ENCODE peak calls at places on chromosomes 12 and 14, in ten cellular contexts. P, L, Q, J, I, E, R, X, M and U are unnamed samples.

GRCh38 chr14:75648066-75648838 is 12.4 kb downstream of the ERG28 start:
- DNase-seq in P (peak), L (no peak), Q (no peak), J (peak), I (peak), E (peak), R (no peak), X (no peak), M (no peak), U (peak)

GRCh38 chr14:21024668-21025373 is at the start of gene NDRG2:
- DNase-seq in P (no peak), L (peak), Q (peak), J (no peak), I (no peak), E (peak), R (peak), X (no peak), M (peak), U (peak)

GRCh38 chr14:104879983-104880565 is 15.0 kb downstream of the CEP170B start:
- DNase-seq in P (no peak), L (no peak), Q (no peak), J (no peak), I (no peak), E (no peak), R (no peak), X (no peak), M (no peak), U (no peak)

GRCh38 chr14:52399886-52400599 is 85.9 kb downstream of the PTGER2 start:
- DNase-seq in P (peak), L (no peak), Q (no peak), J (no peak), I (no peak), E (no peak), R (no peak), X (no peak), M (no peak), U (no peak)

GRCh38 chr14:100239200-100239839 is 376 bp downstream of the YY1 start:
- DNase-seq in P (no peak), L (no peak), Q (peak), J (no peak), I (no peak), E (peak), R (peak), X (no peak), M (peak), U (peak)

GRCh38 chr12:27220988-27221345 is 23.1 kb upstream of the STK38L start:
- DNase-seq in P (no peak), L (no peak), Q (no peak), J (no peak), I (no peak), E (no peak), R (no peak), X (no peak), M (no peak), U (no peak)

GRCh38 chr14:53011053-53011462 is 60.2 kb upstream of the FERMT2 start:
- DNase-seq in P (peak), L (no peak), Q (no peak), J (peak), I (peak), E (no peak), R (peak), X (no peak), M (no peak), U (no peak)

GRCh38 chr12:108729612-108730336 is 1.5 kb downstream of the CORO1C start:
- DNase-seq in P (no peak), L (peak), Q (no peak), J (no peak), I (peak), E (no peak), R (no peak), X (no peak), M (no peak), U (no peak)

GRCh38 chr12:107109726-107110518 is 16.6 kb upstream of the CRY1 start:
- DNase-seq in P (no peak), L (no peak), Q (no peak), J (no peak), I (peak), E (no peak), R (no peak), X (no peak), M (no peak), U (no peak)

GRCh38 chr14:55373784-55374725 is 37.6 kb downstream of the ATG14 start:
- DNase-seq in P (no peak), L (no peak), Q (no peak), J (no peak), I (peak), E (no peak), R (no peak), X (no peak), M (no peak), U (no peak)

GRCh38 chr12:77377116-77377515 is 311.7 kb upstream of the E2F7 start:
- DNase-seq in P (no peak), L (no peak), Q (no peak), J (no peak), I (no peak), E (no peak), R (no peak), X (no peak), M (no peak), U (no peak)

GRCh38 chr12:27971606-27972005 is 927 bp downstream of the PTHLH start:
- DNase-seq in P (no peak), L (no peak), Q (no peak), J (no peak), I (peak), E (no peak), R (no peak), X (no peak), M (no peak), U (no peak)

GRCh38 chr12:111178194-111179081 is 190.5 kb downstream of the PHETA1 start:
- DNase-seq in P (no peak), L (no peak), Q (no peak), J (no peak), I (no peak), E (no peak), R (no peak), X (no peak), M (no peak), U (no peak)

GRCh38 chr12:5138256-5138655 is 94.6 kb downstream of the KCNA5 start:
- DNase-seq in P (peak), L (no peak), Q (no peak), J (no peak), I (no peak), E (no peak), R (no peak), X (no peak), M (no peak), U (no peak)

GRCh38 chr14:101075025-101075800 is 171.7 kb upstream of the RTL1 start:
- DNase-seq in P (no peak), L (no peak), Q (no peak), J (no peak), I (peak), E (no peak), R (peak), X (no peak), M (peak), U (peak)

GRCh38 chr12:127083028-127083949 is 1183.7 kb upstream of the TMEM132C start:
- DNase-seq in P (peak), L (peak), Q (no peak), J (peak), I (peak), E (no peak), R (no peak), X (no peak), M (no peak), U (no peak)

GRCh38 chr12:26789731-26790644 is 43.0 kb downstream of the ITPR2 start:
- DNase-seq in P (peak), L (no peak), Q (no peak), J (peak), I (no peak), E (no peak), R (no peak), X (no peak), M (no peak), U (no peak)

GRCh38 chr12:102343361-102344121 is 136.8 kb downstream of the IGF1 start:
- DNase-seq in P (no peak), L (no peak), Q (no peak), J (peak), I (peak), E (no peak), R (no peak), X (no peak), M (no peak), U (no peak)

GRCh38 chr12:64890873-64891468 is 66.5 kb downstream of the TBC1D30 start:
- DNase-seq in P (no peak), L (peak), Q (no peak), J (peak), I (peak), E (no peak), R (no peak), X (no peak), M (no peak), U (no peak)

GRCh38 chr14:67999693-68000384 is 180.3 kb downstream of the RAD51B start:
- DNase-seq in P (peak), L (no peak), Q (no peak), J (peak), I (peak), E (no peak), R (no peak), X (no peak), M (no peak), U (no peak)

GRCh38 chr12:96471368-96472040 is 17.9 kb upstream of the CFAP54 start:
- DNase-seq in P (peak), L (no peak), Q (no peak), J (no peak), I (peak), E (no peak), R (no peak), X (no peak), M (no peak), U (no peak)